ENCODE peak calls at places on chromosomes 3 and 15, in nine cellular contexts. One of them, this sample, is unnamed. For H3K4me1, the result is how much of the 10 kb centered on the place peaks cover.

GRCh38 chr3:161274691-161275298 is 53.7 kb downstream of the NMD3 start:
- DNase-seq in body of pancreas: peak
- DNase-seq in HCT116: peak
- DNase-seq in IMR-90: peak
- DNase-seq in breast epithelium: no peak
- DNase-seq in pancreas: no peak
- DNase-seq in OCI-LY7: peak
- DNase-seq in stomach: no peak
- DNase-seq in endothelial cell of umbilical vein: peak
- DNase-seq in this sample: no peak

GRCh38 chr3:40382617-40382979 is 4.4 kb upstream of the ENTPD3 start:
- DNase-seq in body of pancreas: no peak
- DNase-seq in HCT116: no peak
- DNase-seq in IMR-90: no peak
- DNase-seq in breast epithelium: no peak
- DNase-seq in pancreas: no peak
- DNase-seq in OCI-LY7: no peak
- DNase-seq in stomach: no peak
- DNase-seq in endothelial cell of umbilical vein: no peak
- DNase-seq in this sample: no peak

GRCh38 chr15:60137711-60138396 is 133.7 kb downstream of the FOXB1 start:
- DNase-seq in body of pancreas: no peak
- DNase-seq in HCT116: no peak
- DNase-seq in IMR-90: no peak
- DNase-seq in breast epithelium: no peak
- DNase-seq in pancreas: no peak
- DNase-seq in OCI-LY7: no peak
- DNase-seq in stomach: no peak
- DNase-seq in endothelial cell of umbilical vein: no peak
- DNase-seq in this sample: no peak

GRCh38 chr15:20346082-20346805 is 195.4 kb downstream of the GOLGA6L6 start:
- DNase-seq in body of pancreas: no peak
- DNase-seq in HCT116: no peak
- DNase-seq in IMR-90: no peak
- DNase-seq in breast epithelium: peak
- DNase-seq in pancreas: peak
- DNase-seq in OCI-LY7: no peak
- DNase-seq in stomach: no peak
- DNase-seq in endothelial cell of umbilical vein: no peak
- DNase-seq in this sample: no peak

GRCh38 chr3:47017504-47018268 is 38.2 kb downstream of the NBEAL2 start:
- DNase-seq in body of pancreas: no peak
- DNase-seq in HCT116: no peak
- DNase-seq in IMR-90: peak
- DNase-seq in breast epithelium: no peak
- DNase-seq in pancreas: no peak
- DNase-seq in OCI-LY7: no peak
- DNase-seq in stomach: no peak
- DNase-seq in endothelial cell of umbilical vein: no peak
- DNase-seq in this sample: no peak

GRCh38 chr3:137460944-137461343 is 303.2 kb upstream of the SOX14 start:
- DNase-seq in body of pancreas: no peak
- DNase-seq in HCT116: no peak
- DNase-seq in IMR-90: no peak
- DNase-seq in breast epithelium: no peak
- DNase-seq in pancreas: no peak
- DNase-seq in OCI-LY7: no peak
- DNase-seq in stomach: no peak
- DNase-seq in endothelial cell of umbilical vein: no peak
- DNase-seq in this sample: no peak

GRCh38 chr15:32879980-32880379 is 162.2 kb downstream of the GREM1 start:
- DNase-seq in body of pancreas: no peak
- DNase-seq in HCT116: no peak
- DNase-seq in IMR-90: no peak
- DNase-seq in breast epithelium: no peak
- DNase-seq in pancreas: no peak
- DNase-seq in OCI-LY7: no peak
- DNase-seq in stomach: no peak
- DNase-seq in endothelial cell of umbilical vein: peak
- DNase-seq in this sample: no peak

GRCh38 chr3:174442317-174442682 is 416.8 kb upstream of the NAALADL2 start:
- DNase-seq in body of pancreas: no peak
- DNase-seq in HCT116: no peak
- DNase-seq in IMR-90: no peak
- DNase-seq in breast epithelium: no peak
- DNase-seq in pancreas: no peak
- DNase-seq in OCI-LY7: no peak
- DNase-seq in stomach: no peak
- DNase-seq in endothelial cell of umbilical vein: no peak
- DNase-seq in this sample: no peak

GRCh38 chr15:45642203-45642932 is 7.5 kb downstream of the SQOR start:
- DNase-seq in body of pancreas: no peak
- DNase-seq in HCT116: no peak
- DNase-seq in IMR-90: peak
- DNase-seq in breast epithelium: no peak
- DNase-seq in pancreas: no peak
- DNase-seq in OCI-LY7: no peak
- DNase-seq in stomach: no peak
- DNase-seq in endothelial cell of umbilical vein: peak
- DNase-seq in this sample: no peak

GRCh38 chr3:179613807-179614206 is 9.2 kb downstream of the NDUFB5 start:
- DNase-seq in body of pancreas: no peak
- DNase-seq in HCT116: no peak
- DNase-seq in IMR-90: peak
- DNase-seq in breast epithelium: no peak
- DNase-seq in pancreas: no peak
- DNase-seq in OCI-LY7: no peak
- DNase-seq in stomach: no peak
- DNase-seq in endothelial cell of umbilical vein: peak
- DNase-seq in this sample: no peak

GRCh38 chr3:172201136-172201989 is 162.0 kb downstream of the FNDC3B start:
- DNase-seq in body of pancreas: peak
- DNase-seq in HCT116: no peak
- DNase-seq in IMR-90: peak
- DNase-seq in breast epithelium: peak
- DNase-seq in pancreas: peak
- DNase-seq in OCI-LY7: no peak
- DNase-seq in stomach: peak
- DNase-seq in endothelial cell of umbilical vein: peak
- DNase-seq in this sample: no peak

GRCh38 chr3:172204716-172205115 is 165.3 kb downstream of the FNDC3B start:
- DNase-seq in body of pancreas: no peak
- DNase-seq in HCT116: no peak
- DNase-seq in IMR-90: no peak
- DNase-seq in breast epithelium: no peak
- DNase-seq in pancreas: no peak
- DNase-seq in OCI-LY7: no peak
- DNase-seq in stomach: no peak
- DNase-seq in endothelial cell of umbilical vein: no peak
- DNase-seq in this sample: no peak

GRCh38 chr3:172201990-172202318 is 162.6 kb downstream of the FNDC3B start:
- DNase-seq in body of pancreas: no peak
- DNase-seq in HCT116: no peak
- DNase-seq in IMR-90: peak
- DNase-seq in breast epithelium: no peak
- DNase-seq in pancreas: no peak
- DNase-seq in OCI-LY7: no peak
- DNase-seq in stomach: no peak
- DNase-seq in endothelial cell of umbilical vein: peak
- DNase-seq in this sample: no peak

GRCh38 chr3:172203522-172204258 is 164.3 kb downstream of the FNDC3B start:
- DNase-seq in body of pancreas: peak
- DNase-seq in HCT116: no peak
- DNase-seq in IMR-90: no peak
- DNase-seq in breast epithelium: no peak
- DNase-seq in pancreas: no peak
- DNase-seq in OCI-LY7: no peak
- DNase-seq in stomach: peak
- DNase-seq in endothelial cell of umbilical vein: no peak
- DNase-seq in this sample: no peak

GRCh38 chr3:172202797-172203196 is 163.4 kb downstream of the FNDC3B start:
- DNase-seq in body of pancreas: no peak
- DNase-seq in HCT116: no peak
- DNase-seq in IMR-90: no peak
- DNase-seq in breast epithelium: no peak
- DNase-seq in pancreas: no peak
- DNase-seq in OCI-LY7: no peak
- DNase-seq in stomach: no peak
- DNase-seq in endothelial cell of umbilical vein: no peak
- DNase-seq in this sample: no peak
- H3K4me1 ChIP-seq in body of pancreas: half or more
- H3K4me1 ChIP-seq in HCT116: under half
- H3K4me1 ChIP-seq in IMR-90: under half
- H3K4me1 ChIP-seq in breast epithelium: under half
- H3K4me1 ChIP-seq in pancreas: under half
- H3K4me1 ChIP-seq in OCI-LY7: under half
- H3K4me1 ChIP-seq in stomach: half or more
- H3K4me1 ChIP-seq in endothelial cell of umbilical vein: under half
- H3K4me1 ChIP-seq in this sample: under half

DNA sequence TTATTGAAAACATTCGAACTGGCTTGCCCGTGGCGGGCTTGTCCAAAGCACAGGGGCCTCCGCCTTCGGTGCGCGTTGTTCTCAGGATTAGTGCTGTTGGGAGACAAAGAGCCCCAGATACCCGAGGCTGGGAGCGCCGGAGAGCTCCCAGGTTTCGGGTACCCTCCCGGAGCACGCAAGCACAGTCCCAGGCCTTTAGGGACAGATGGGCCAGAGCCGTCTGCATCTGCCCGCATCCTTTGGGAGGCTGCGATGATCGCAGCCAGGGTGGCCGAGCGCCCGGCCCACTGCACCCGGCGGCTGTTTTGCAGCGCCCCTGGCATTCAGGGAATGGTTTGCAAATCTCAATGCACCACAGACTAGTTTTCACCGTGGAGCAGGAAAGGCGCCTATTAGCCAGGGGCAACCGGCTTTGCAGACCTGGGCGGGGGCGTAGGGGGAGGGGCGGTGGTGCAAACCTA is 5.0 kb upstream of the FEZF2 start:
- DNase-seq in body of pancreas: no peak
- DNase-seq in HCT116: no peak
- DNase-seq in IMR-90: no peak
- DNase-seq in breast epithelium: no peak
- DNase-seq in pancreas: no peak
- DNase-seq in OCI-LY7: no peak
- DNase-seq in stomach: no peak
- DNase-seq in endothelial cell of umbilical vein: no peak
- DNase-seq in this sample: no peak
- H3K4me3 ChIP-seq in body of pancreas: no peak
- H3K4me3 ChIP-seq in HCT116: no peak
- H3K4me3 ChIP-seq in IMR-90: no peak
- H3K4me3 ChIP-seq in breast epithelium: no peak
- H3K4me3 ChIP-seq in pancreas: no peak
- H3K4me3 ChIP-seq in OCI-LY7: no peak
- H3K4me3 ChIP-seq in stomach: no peak
- H3K4me3 ChIP-seq in endothelial cell of umbilical vein: no peak
- H3K4me3 ChIP-seq in this sample: no peak

GRCh38 chr3:149403443-149403842 is 26.0 kb upstream of the TM4SF1 start:
- DNase-seq in body of pancreas: no peak
- DNase-seq in HCT116: no peak
- DNase-seq in IMR-90: no peak
- DNase-seq in breast epithelium: no peak
- DNase-seq in pancreas: no peak
- DNase-seq in OCI-LY7: no peak
- DNase-seq in stomach: no peak
- DNase-seq in endothelial cell of umbilical vein: no peak
- DNase-seq in this sample: no peak

GRCh38 chr3:149401215-149401925 is 23.9 kb upstream of the TM4SF1 start:
- DNase-seq in body of pancreas: peak
- DNase-seq in HCT116: no peak
- DNase-seq in IMR-90: peak
- DNase-seq in breast epithelium: no peak
- DNase-seq in pancreas: peak
- DNase-seq in OCI-LY7: peak
- DNase-seq in stomach: peak
- DNase-seq in endothelial cell of umbilical vein: peak
- DNase-seq in this sample: no peak

GRCh38 chr3:149402481-149402880 is 25.0 kb upstream of the TM4SF1 start:
- DNase-seq in body of pancreas: no peak
- DNase-seq in HCT116: no peak
- DNase-seq in IMR-90: no peak
- DNase-seq in breast epithelium: no peak
- DNase-seq in pancreas: no peak
- DNase-seq in OCI-LY7: no peak
- DNase-seq in stomach: no peak
- DNase-seq in endothelial cell of umbilical vein: peak
- DNase-seq in this sample: no peak

GRCh38 chr3:149400645-149401044 is 23.2 kb upstream of the TM4SF1 start:
- DNase-seq in body of pancreas: no peak
- DNase-seq in HCT116: no peak
- DNase-seq in IMR-90: peak
- DNase-seq in breast epithelium: no peak
- DNase-seq in pancreas: no peak
- DNase-seq in OCI-LY7: no peak
- DNase-seq in stomach: no peak
- DNase-seq in endothelial cell of umbilical vein: no peak
- DNase-seq in this sample: no peak

GRCh38 chr3:149401926-149402310 is 24.5 kb upstream of the TM4SF1 start:
- DNase-seq in body of pancreas: no peak
- DNase-seq in HCT116: no peak
- DNase-seq in IMR-90: peak
- DNase-seq in breast epithelium: no peak
- DNase-seq in pancreas: no peak
- DNase-seq in OCI-LY7: no peak
- DNase-seq in stomach: no peak
- DNase-seq in endothelial cell of umbilical vein: peak
- DNase-seq in this sample: no peak
- H3K4me1 ChIP-seq in body of pancreas: half or more
- H3K4me1 ChIP-seq in HCT116: under half
- H3K4me1 ChIP-seq in IMR-90: under half
- H3K4me1 ChIP-seq in breast epithelium: under half
- H3K4me1 ChIP-seq in pancreas: under half
- H3K4me1 ChIP-seq in OCI-LY7: under half
- H3K4me1 ChIP-seq in stomach: under half
- H3K4me1 ChIP-seq in endothelial cell of umbilical vein: under half
- H3K4me1 ChIP-seq in this sample: under half

DNA sequence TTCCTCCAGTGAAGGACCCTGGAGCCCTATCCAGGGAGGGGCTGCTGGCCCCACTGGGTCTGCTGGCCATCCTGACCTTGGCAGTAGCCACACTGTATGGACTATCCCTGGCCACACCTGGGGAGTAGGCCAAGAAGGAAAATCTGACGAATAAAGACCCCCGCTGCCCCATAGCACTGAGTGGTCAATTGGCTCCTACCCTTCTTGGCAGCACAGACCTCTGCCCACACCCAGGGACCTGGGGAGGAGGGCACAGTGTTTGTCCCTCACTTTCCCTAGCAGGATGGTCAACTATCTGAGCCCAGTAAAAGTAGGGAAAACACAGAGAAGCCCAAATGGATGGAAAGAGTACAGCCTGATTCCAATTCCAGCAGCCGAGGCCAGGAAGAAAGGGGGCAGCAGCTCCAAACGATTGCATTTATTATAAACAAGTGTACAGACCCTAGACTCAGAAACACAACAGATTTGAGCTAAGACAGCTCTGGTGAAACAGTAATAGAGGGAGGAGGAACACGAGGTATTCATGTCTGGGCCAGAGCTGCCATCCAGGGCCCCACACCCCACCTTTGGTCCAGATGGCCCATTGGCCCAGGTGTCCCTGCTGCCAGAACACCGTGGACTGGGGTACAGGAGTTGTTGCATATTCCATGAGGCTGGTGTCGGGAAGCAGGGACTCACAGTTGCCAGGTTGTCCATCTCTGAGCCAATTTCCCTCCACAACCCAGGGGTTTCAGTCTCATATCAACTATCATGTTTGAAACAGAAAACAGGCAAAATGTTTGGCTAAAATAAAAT is 21.1 kb downstream of the ATRIP start:
- DNase-seq in body of pancreas: no peak
- DNase-seq in HCT116: no peak
- DNase-seq in IMR-90: no peak
- DNase-seq in breast epithelium: no peak
- DNase-seq in pancreas: no peak
- DNase-seq in OCI-LY7: no peak
- DNase-seq in stomach: no peak
- DNase-seq in endothelial cell of umbilical vein: no peak
- DNase-seq in this sample: no peak
- H3K4me3 ChIP-seq in body of pancreas: no peak
- H3K4me3 ChIP-seq in HCT116: no peak
- H3K4me3 ChIP-seq in IMR-90: no peak
- H3K4me3 ChIP-seq in breast epithelium: peak
- H3K4me3 ChIP-seq in pancreas: no peak
- H3K4me3 ChIP-seq in OCI-LY7: peak
- H3K4me3 ChIP-seq in stomach: peak
- H3K4me3 ChIP-seq in endothelial cell of umbilical vein: no peak
- H3K4me3 ChIP-seq in this sample: peak

This sample was measured in effector memory CD4-positive, alpha-beta T cell.